ENCODE peak calls at places on chromosomes 2 and 18, in six cellular contexts. N is mesendoderm, B is H1, I is IMR-90, F is neuronal stem cell, S is trophoblast cell. O is an unnamed sample. For H3K36me3, the result is how much of the 10 kb centered on the place peaks cover.

GRCh38 chr2:65731476-65731875 is 299.1 kb upstream of the SPRED2 start:
- DNase-seq in N (no peak), B (no peak), I (no peak), F (no peak), S (no peak), O (no peak)

GRCh38 chr18:58716046-58716766 is 44.9 kb downstream of the MALT1 start:
- DNase-seq in N (no peak), B (no peak), I (peak), F (no peak), S (no peak), O (peak)

GRCh38 chr2:198309081-198309480 is 504.7 kb downstream of the PLCL1 start:
- DNase-seq in N (no peak), B (no peak), I (no peak), F (no peak), S (no peak), O (no peak)

GRCh38 chr18:59021500-59021899 is 118.2 kb upstream of the SEC11C start:
- DNase-seq in N (no peak), B (no peak), I (no peak), F (no peak), S (no peak), O (no peak)

GRCh38 chr2:9824441-9824840 is 18.8 kb upstream of the TAF1B start:
- DNase-seq in N (no peak), B (no peak), I (no peak), F (no peak), S (no peak), O (no peak)

GRCh38 chr2:238528953-238529781 is 102.4 kb downstream of the ASB1 start:
- DNase-seq in N (no peak), B (no peak), I (peak), F (no peak), S (no peak), O (peak)

GRCh38 chr2:98935111-98935770 is 784 bp downstream of the CRACDL start:
- DNase-seq in N (no peak), B (no peak), I (no peak), F (no peak), S (no peak), O (no peak)

GRCh38 chr2:160052524-160052923 is 9.9 kb downstream of the PLA2R1 start:
- DNase-seq in N (no peak), B (no peak), I (no peak), F (no peak), S (no peak), O (no peak)

GRCh38 chr2:47023332-47023731 is 107.7 kb upstream of the MCFD2 start:
- DNase-seq in N (no peak), B (no peak), I (no peak), F (no peak), S (no peak), O (no peak)

GRCh38 chr2:174597347-174598047 is at the start of gene WIPF1:
- DNase-seq in N (no peak), B (no peak), I (peak), F (no peak), S (no peak), O (peak)

GRCh38 chr18:78960709-78961108 is 18.9 kb upstream of the SALL3 start:
- DNase-seq in N (no peak), B (no peak), I (no peak), F (no peak), S (no peak), O (no peak)

GRCh38 chr2:165827921-165828276 is 33.9 kb upstream of the GALNT3 start:
- DNase-seq in N (no peak), B (no peak), I (peak), F (no peak), S (no peak), O (no peak)

GRCh38 chr2:217893440-217893839 is 109.4 kb downstream of the TNS1 start:
- DNase-seq in N (no peak), B (no peak), I (no peak), F (no peak), S (no peak), O (no peak)

GRCh38 chr2:29562896-29563295 is 358.5 kb downstream of the ALK start:
- DNase-seq in N (no peak), B (no peak), I (peak), F (no peak), S (no peak), O (no peak)

GRCh38 chr2:56127013-56127772 is 56.6 kb upstream of the CCDC85A start:
- DNase-seq in N (no peak), B (no peak), I (no peak), F (no peak), S (no peak), O (no peak)

GRCh38 chr2:148999451-148999891 is 39.0 kb upstream of the LYPD6B start:
- DNase-seq in N (peak), B (no peak), I (no peak), F (no peak), S (no peak), O (no peak)

GRCh38 chr2:36553690-36554089 is 44.3 kb downstream of the FEZ2 start:
- DNase-seq in N (no peak), B (no peak), I (no peak), F (no peak), S (no peak), O (no peak)

GRCh38 chr2:176493909-176494308 is 224.7 kb downstream of the MTX2 start:
- DNase-seq in N (no peak), B (no peak), I (no peak), F (no peak), S (no peak), O (no peak)

GRCh38 chr2:237886702-237887481 is 27.5 kb downstream of the RAMP1 start:
- DNase-seq in N (no peak), B (no peak), I (peak), F (no peak), S (no peak), O (peak)

GRCh38 chr2:68564426-68564825 is 79.0 kb upstream of the PROKR1 start:
- DNase-seq in N (no peak), B (no peak), I (no peak), F (no peak), S (no peak), O (no peak)

GRCh38 chr18:3748081-3748480 is 298.1 kb downstream of the TGIF1 start:
- DNase-seq in N (no peak), B (no peak), I (no peak), F (no peak), S (no peak), O (no peak)

GRCh38 chr2:160221391-160222276 is 21.6 kb upstream of the ITGB6 start:
- DNase-seq in N (no peak), B (no peak), I (peak), F (no peak), S (peak), O (peak)

GRCh38 chr2:10497797-10498251 is 49.7 kb upstream of the ODC1 start:
- DNase-seq in N (peak), B (peak), I (peak), F (no peak), S (peak), O (peak)

GRCh38 chr18:261398-262073 is 6.3 kb downstream of the THOC1 start:
- DNase-seq in N (no peak), B (no peak), I (peak), F (no peak), S (no peak), O (no peak)

GRCh38 chr2:85807756-85808155 is 54.0 kb downstream of the ATOH8 start:
- DNase-seq in N (no peak), B (no peak), I (no peak), F (no peak), S (no peak), O (no peak)

GRCh38 chr2:236794558-236794957 is 224.9 kb downstream of the ACKR3 start:
- DNase-seq in N (no peak), B (no peak), I (no peak), F (no peak), S (no peak), O (no peak)

GRCh38 chr2:42127425-42128424 is 41.4 kb upstream of the EML4 start:
- DNase-seq in N (no peak), B (no peak), I (no peak), F (no peak), S (no peak), O (peak)

GRCh38 chr2:218991674-218992168 is 1.5 kb downstream of the CRYBA2 start:
- DNase-seq in N (peak), B (no peak), I (peak), F (no peak), S (no peak), O (peak)

GRCh38 chr2:152380261-152381055 is 45.5 kb downstream of the FMNL2 start:
- DNase-seq in N (no peak), B (no peak), I (peak), F (no peak), S (no peak), O (no peak)

GRCh38 chr2:101823347-101823791 is 125.9 kb downstream of the MAP4K4 start:
- DNase-seq in N (peak), B (peak), I (peak), F (peak), S (peak), O (peak)

GRCh38 chr2:110770308-110770695 is 37.9 kb downstream of the ACOXL start:
- DNase-seq in N (no peak), B (no peak), I (no peak), F (no peak), S (no peak), O (no peak)

GRCh38 chr2:161484061-161484460 is 68.0 kb downstream of the TBR1 start:
- DNase-seq in N (no peak), B (no peak), I (no peak), F (no peak), S (no peak), O (no peak)

GRCh38 chr2:173231042-173231441 is 123.6 kb upstream of the CDCA7 start:
- DNase-seq in N (no peak), B (no peak), I (no peak), F (no peak), S (no peak), O (no peak)

GRCh38 chr18:9925369-9925768 is 11.6 kb downstream of the VAPA start:
- DNase-seq in N (no peak), B (no peak), I (peak), F (no peak), S (no peak), O (no peak)

DNA sequence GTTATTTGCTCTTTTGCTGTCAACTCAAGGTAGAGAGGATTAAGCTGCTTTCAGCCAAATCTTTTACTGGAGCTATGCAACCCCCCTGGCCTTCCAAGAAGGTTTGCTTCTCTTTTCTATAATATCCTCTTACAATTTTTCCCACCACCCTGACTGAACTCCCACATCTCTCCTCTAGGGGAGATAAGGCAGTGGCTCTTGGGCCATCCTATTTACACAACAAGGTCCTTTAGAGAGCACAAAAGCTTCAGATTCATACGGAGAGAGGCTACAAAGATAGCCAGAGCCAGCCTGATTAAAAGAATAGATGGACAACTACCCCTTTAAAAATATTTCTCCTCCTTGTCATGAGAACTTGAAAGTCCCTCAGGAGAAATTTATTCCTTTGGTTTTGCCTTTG is 95.7 kb downstream of the TPGS2 start:
- DNase-seq in N (no peak), B (no peak), I (no peak), F (no peak), S (no peak), O (no peak)
- H4K8ac ChIP-seq in N (no peak), B (no peak), I (no peak), F (no peak), S (no peak), O (no peak)

GRCh38 chr2:207184348-207184747 is 18.6 kb upstream of the KLF7 start:
- DNase-seq in N (no peak), B (no peak), I (peak), F (no peak), S (no peak), O (peak)

GRCh38 chr2:207183506-207183905 is 17.8 kb upstream of the KLF7 start:
- DNase-seq in N (no peak), B (no peak), I (peak), F (no peak), S (no peak), O (no peak)

GRCh38 chr2:207182916-207183315 is 17.2 kb upstream of the KLF7 start:
- DNase-seq in N (no peak), B (no peak), I (peak), F (no peak), S (no peak), O (no peak)

GRCh38 chr2:207185372-207185771 is 19.6 kb upstream of the KLF7 start:
- DNase-seq in N (no peak), B (no peak), I (no peak), F (no peak), S (no peak), O (no peak)

GRCh38 chr2:207184768-207185167 is 19.0 kb upstream of the KLF7 start:
- DNase-seq in N (no peak), B (no peak), I (peak), F (no peak), S (no peak), O (no peak)
- H3K4me2 ChIP-seq in N (no peak), B (no peak), I (no peak), F (no peak), S (no peak), O (no peak)

DNA sequence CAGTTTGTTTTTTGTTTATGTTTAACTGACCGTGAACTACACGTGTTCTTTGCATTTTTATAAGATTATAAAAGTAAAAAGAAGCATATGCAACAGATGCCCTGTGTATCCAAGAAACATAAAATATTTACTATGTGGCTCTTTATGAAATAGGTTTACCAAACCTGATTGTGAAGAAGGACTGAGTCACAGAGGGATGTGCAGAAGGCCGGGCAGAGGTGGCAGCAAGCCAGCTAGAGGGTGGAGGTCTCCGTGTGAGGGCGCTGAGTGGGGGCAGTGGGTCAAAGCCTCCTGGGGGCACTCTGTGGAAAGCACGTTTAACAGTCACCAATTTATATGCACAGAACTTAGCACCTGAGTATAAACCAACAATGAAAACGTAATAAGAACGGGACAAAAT is 97.2 kb downstream of the TMEM18 start:
- DNase-seq in N (no peak), B (no peak), I (no peak), F (no peak), S (no peak), O (no peak)
- H3K36me3 ChIP-seq in N (under half), B (under half), I (under half), F (under half), S (under half), O (under half)

GRCh38 chr18:49473721-49474120 is 13.3 kb upstream of the DYM start:
- DNase-seq in N (no peak), B (no peak), I (no peak), F (no peak), S (no peak), O (no peak)
- H4K8ac ChIP-seq in N (no peak), B (no peak), I (no peak), F (no peak), S (no peak), O (no peak)

DNA sequence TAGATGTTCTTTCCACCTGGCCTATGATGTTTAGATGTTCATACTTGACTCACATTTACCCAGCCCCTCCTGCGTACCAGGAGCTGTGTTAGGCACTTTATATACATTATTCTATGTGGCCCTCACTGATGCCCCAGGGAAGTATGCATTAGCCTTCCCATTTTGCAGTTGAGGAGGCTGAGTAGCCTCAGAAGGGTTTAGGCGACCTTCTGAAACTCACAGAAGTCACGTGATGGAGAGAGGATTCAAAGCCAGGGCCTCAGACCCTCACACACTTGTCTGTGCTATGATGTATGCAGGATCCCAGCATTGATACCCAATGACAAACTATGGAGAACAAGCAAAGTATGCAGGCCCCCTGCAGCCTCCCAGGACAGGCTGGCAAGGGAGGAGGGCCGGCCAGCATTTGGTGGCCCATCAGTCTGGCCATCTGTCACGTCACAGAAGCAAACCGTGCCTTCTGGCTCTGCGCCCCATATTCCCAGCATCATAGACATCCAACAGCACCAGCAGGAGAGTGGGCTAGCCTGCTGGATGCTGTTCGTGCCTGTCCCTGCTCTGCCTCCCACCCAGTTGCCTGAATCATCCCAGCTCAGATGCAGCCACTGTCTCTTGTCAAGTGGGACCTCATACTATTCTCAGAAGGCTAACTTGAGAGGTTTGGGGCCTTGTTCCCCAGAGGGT is 33.6 kb downstream of the EHD3 start:
- DNase-seq in N (no peak), B (no peak), I (no peak), F (no peak), S (no peak), O (no peak)
- H3K4me2 ChIP-seq in N (no peak), B (no peak), I (no peak), F (no peak), S (no peak), O (no peak)